ENCODE peak calls at places on chromosomes 5 and 9, in seven cellular contexts. E is neuronal stem cell, N is IMR-90, D is mesendoderm, A is mesenchymal stem cell, Y is H1, M is H9. K is an unnamed sample.

GRCh38 chr9:68584110-68585033 is 43.7 kb upstream of the TMEM252 start:
- DNase-seq in Y (peak), A (peak), D (peak), M (peak), E (peak), N (peak), K (peak)

GRCh38 chr5:133240425-133241091 is 188.7 kb downstream of the HSPA4 start:
- DNase-seq in M (no peak), A (peak), Y (no peak), N (peak), D (peak), E (no peak), K (peak)

GRCh38 chr5:110956913-110957813 is 114.3 kb upstream of the TSLP start:
- DNase-seq in A (no peak), E (no peak), D (no peak), N (no peak), Y (no peak), M (no peak), K (no peak)

GRCh38 chr5:171600736-171601265 is 181.4 kb downstream of the FGF18 start:
- DNase-seq in E (no peak), A (no peak), Y (no peak), D (no peak), M (peak), N (peak), K (no peak)

GRCh38 chr9:131094622-131095021 is 1.7 kb upstream of the AIF1L start:
- DNase-seq in M (no peak), N (peak), E (no peak), Y (no peak), D (no peak), A (peak), K (peak)

GRCh38 chr5:1946122-1946677 is 63.5 kb upstream of the IRX4 start:
- DNase-seq in Y (no peak), A (no peak), E (no peak), N (no peak), D (no peak), M (no peak), K (no peak)

GRCh38 chr9:33304367-33304766 is 14.1 kb downstream of the NFX1 start:
- DNase-seq in N (no peak), D (no peak), A (no peak), E (no peak), M (no peak), Y (no peak), K (no peak)

GRCh38 chr5:78758169-78758839 is 109.7 kb upstream of the LHFPL2 start:
- DNase-seq in E (no peak), Y (no peak), D (no peak), N (peak), M (no peak), A (peak), K (peak)

GRCh38 chr5:135993894-135994514 is 34.8 kb upstream of the TGFBI start:
- DNase-seq in M (no peak), A (peak), E (no peak), N (peak), Y (no peak), D (no peak), K (no peak)

GRCh38 chr9:14307989-14308750 is 5.8 kb downstream of the NFIB start:
- DNase-seq in Y (no peak), A (no peak), E (no peak), M (no peak), N (no peak), D (no peak), K (peak)

GRCh38 chr5:97135868-97136267 is 6.5 kb downstream of the LIX1 start:
- DNase-seq in A (no peak), E (no peak), Y (no peak), M (no peak), N (no peak), D (no peak), K (no peak)

GRCh38 chr9:78542491-78543175 is 245.7 kb downstream of the PSAT1 start:
- DNase-seq in N (no peak), Y (no peak), E (no peak), M (peak), A (no peak), D (peak), K (no peak)

GRCh38 chr5:50575745-50576144 is 90.7 kb upstream of the PARP8 start:
- DNase-seq in A (no peak), D (no peak), E (no peak), M (no peak), N (no peak), Y (no peak), K (no peak)
- H2BK5ac ChIP-seq in A (no peak), D (no peak), E (no peak), M (no peak), N (no peak), Y (no peak), K (no peak)

GRCh38 chr5:67081259-67081658 is 115.3 kb downstream of the CD180 start:
- DNase-seq in D (no peak), Y (no peak), A (no peak), N (no peak), M (no peak), E (no peak), K (no peak)
- H3K4ac ChIP-seq in D (no peak), Y (no peak), A (no peak), N (no peak), M (no peak), E (no peak), K (no peak)

DNA sequence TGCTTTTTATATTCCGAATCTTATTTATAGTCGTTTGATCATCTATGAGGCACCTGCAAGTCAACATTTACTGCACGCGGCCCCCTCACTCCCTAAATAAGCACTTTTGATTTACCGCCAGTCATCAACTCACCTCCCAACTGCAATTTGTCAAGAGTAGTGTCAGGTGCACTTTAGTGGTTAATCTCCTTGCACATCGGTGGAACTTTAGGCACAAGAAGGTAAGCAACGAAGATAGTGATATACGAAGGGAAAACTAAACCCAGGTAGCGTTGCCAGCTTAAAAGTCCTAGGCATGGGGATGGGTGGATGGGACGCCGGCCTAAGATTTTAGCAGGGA is 513 bp upstream of the RNF180 start:
- DNase-seq in A (no peak), Y (no peak), M (no peak), E (no peak), D (no peak), N (no peak), K (no peak)
- H3K9ac ChIP-seq in A (peak), Y (peak), M (peak), E (no peak), D (peak), N (no peak), K (no peak)

DNA sequence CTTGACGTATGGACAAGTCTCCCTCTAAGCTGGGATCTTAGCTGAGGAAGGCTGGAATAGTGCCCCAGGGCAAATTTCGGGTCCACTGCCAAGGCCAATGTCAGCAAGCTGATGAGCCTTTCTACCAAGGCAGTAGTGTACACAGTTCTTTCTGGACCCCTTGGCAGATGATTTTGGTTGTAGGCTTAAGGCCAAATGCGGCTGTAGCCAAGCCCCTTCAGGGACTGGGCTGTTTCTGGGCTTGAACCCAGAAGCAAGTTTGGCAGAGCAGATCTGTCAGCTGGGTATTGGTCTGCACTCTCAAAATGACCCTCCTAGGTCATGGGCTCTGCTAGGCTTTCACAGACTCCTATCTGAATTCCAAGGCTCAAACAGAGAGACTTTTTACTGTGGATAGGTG is 121.6 kb downstream of the ADAMTSL1 start:
- DNase-seq in N (no peak), A (no peak), D (no peak), M (no peak), E (no peak), Y (no peak), K (no peak)
- H2BK5ac ChIP-seq in N (no peak), A (no peak), D (no peak), M (no peak), E (peak), Y (no peak), K (no peak)

GRCh38 chr9:7690007-7690406 is 109.6 kb downstream of the DMAC1 start:
- DNase-seq in Y (no peak), M (no peak), N (no peak), E (no peak), D (no peak), A (no peak), K (no peak)

GRCh38 chr9:7691909-7692308 is 107.7 kb downstream of the DMAC1 start:
- DNase-seq in A (no peak), E (no peak), N (no peak), D (peak), Y (no peak), M (no peak), K (no peak)
- H3K4ac ChIP-seq in A (no peak), E (no peak), N (no peak), D (no peak), Y (no peak), M (no peak), K (no peak)

GRCh38 chr5:72427488-72428437 is 79.4 kb downstream of the ZNF366 start:
- DNase-seq in A (peak), D (peak), E (peak), Y (no peak), N (peak), M (peak), K (peak)

GRCh38 chr5:72427016-72427415 is 80.2 kb downstream of the ZNF366 start:
- DNase-seq in N (no peak), D (no peak), A (no peak), M (no peak), Y (no peak), E (no peak), K (no peak)

GRCh38 chr5:72428664-72429063 is 78.5 kb downstream of the ZNF366 start:
- DNase-seq in N (no peak), E (no peak), A (no peak), D (no peak), M (no peak), Y (no peak), K (no peak)

GRCh38 chr5:72425995-72426394 is 81.2 kb downstream of the ZNF366 start:
- DNase-seq in D (no peak), A (no peak), Y (no peak), M (no peak), E (no peak), N (no peak), K (no peak)
- H3K9ac ChIP-seq in D (no peak), A (no peak), Y (no peak), M (no peak), E (no peak), N (no peak), K (no peak)